ENCODE peak calls at places on chromosome 12, in eight cellular contexts. E, S, M, N, Y, R, Q and A are unnamed samples.
A peak's percentile ranks its signal among the peaks of the same experiment; 100 is the strongest.

GRCh38 chr12:57893460-57894353 is 47.2 kb upstream of the CTDSP2 start:
- DNase-seq in M (no peak), R (peak; percentile 97), Q (peak; percentile 28), S (peak; percentile 93), E (peak; percentile 98), N (peak; percentile 88), Y (peak; percentile 91), A (peak; percentile 54)

GRCh38 chr12:76836633-76837032 is 42.2 kb downstream of the CSRP2 start:
- DNase-seq in E (no peak), Y (no peak), N (no peak), M (no peak), Q (no peak), S (no peak), R (no peak), A (no peak)

GRCh38 chr12:47967461-47968430 is 4.3 kb downstream of the TMEM106C start:
- DNase-seq in M (no peak), Y (peak; percentile 17), R (peak; percentile 58), Q (no peak), E (peak; percentile 69), N (no peak), S (no peak), A (no peak)

GRCh38 chr12:54890339-54890738 is 36.0 kb downstream of the MUCL1 start:
- DNase-seq in N (no peak), M (no peak), E (no peak), R (no peak), Q (no peak), S (no peak), Y (no peak), A (no peak)

GRCh38 chr12:124745891-124746570 is 117.6 kb downstream of the SCARB1 start:
- DNase-seq in E (peak; percentile 98), N (peak; percentile 81), M (no peak), Q (peak; percentile 89), R (peak; percentile 98), S (peak; percentile 93), Y (peak; percentile 81), A (peak; percentile 91)

GRCh38 chr12:20624718-20625117 is 70.4 kb upstream of the SLCO1C1 start:
- DNase-seq in R (peak; percentile 62), M (no peak), Y (peak; percentile 30), Q (no peak), N (no peak), E (peak; percentile 63), S (no peak), A (peak; percentile 53)

GRCh38 chr12:89080797-89081470 is 271.4 kb downstream of the DUSP6 start:
- DNase-seq in M (no peak), Q (no peak), E (peak; percentile 53), R (peak; percentile 65), N (no peak), S (no peak), Y (peak; percentile 30), A (peak; percentile 3)

GRCh38 chr12:46110220-46110700 is 119.9 kb upstream of the SCAF11 start:
- DNase-seq in E (no peak), N (no peak), R (no peak), Y (no peak), M (peak; percentile 58), Q (no peak), S (no peak), A (peak; percentile 23)

GRCh38 chr12:46361667-46362034 is 10.9 kb downstream of the SLC38A2 start:
- DNase-seq in R (peak; percentile 33), M (no peak), Y (no peak), E (peak; percentile 39), N (no peak), S (no peak), Q (no peak), A (no peak)

GRCh38 chr12:28709996-28710685 is 438.9 kb upstream of the FAR2 start:
- DNase-seq in E (no peak), M (no peak), S (no peak), Q (no peak), Y (peak; percentile 41), R (no peak), N (peak; percentile 46), A (no peak)

GRCh38 chr12:61610143-61610542 is 650.1 kb upstream of the USP15 start:
- DNase-seq in Y (no peak), R (no peak), Q (no peak), M (no peak), S (no peak), N (no peak), E (no peak), A (no peak)

GRCh38 chr12:130766470-130766869 is 50.4 kb upstream of the RIMBP2 start:
- DNase-seq in E (no peak), Q (no peak), R (no peak), Y (no peak), M (no peak), N (no peak), S (no peak), A (no peak)

GRCh38 chr12:71948390-71948789 is 9.7 kb downstream of the TPH2 start:
- DNase-seq in Y (no peak), E (no peak), S (no peak), M (no peak), R (no peak), N (no peak), Q (no peak), A (no peak)

GRCh38 chr12:52171950-52172512 is 19.8 kb downstream of the KRT80 start:
- DNase-seq in S (peak; percentile 74), N (no peak), R (no peak), Q (peak; percentile 72), M (no peak), E (no peak), Y (peak; percentile 68), A (peak; percentile 80)
- TF ChIP-seq CTCF in S (peak; percentile 33), N (peak; percentile 52), R (peak; percentile 38), Q (peak; percentile 60), M (peak; percentile 59), E (peak; percentile 46), Y (peak; percentile 36), A (peak; percentile 39)

DNA sequence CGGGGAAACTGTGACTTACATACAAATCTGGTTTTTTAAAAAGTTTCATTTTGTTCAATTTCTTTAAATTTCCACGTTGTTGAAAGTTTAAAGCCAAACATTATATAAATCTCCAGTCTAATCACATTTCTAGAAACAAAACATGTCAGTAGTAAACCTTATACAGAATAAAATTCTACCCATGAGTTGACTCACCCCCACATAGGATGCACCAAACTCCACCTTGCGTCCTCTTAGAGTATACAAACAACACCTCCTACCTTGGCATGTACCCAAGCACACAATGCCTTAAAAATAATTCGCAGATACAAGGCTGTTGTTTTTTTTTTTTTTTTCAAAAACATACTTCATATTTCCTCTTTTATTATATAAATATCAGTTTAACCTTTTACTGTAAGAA is 3.4 kb downstream of the FBXL14 start:
- DNase-seq in S (no peak), M (peak; percentile 54), N (no peak), Y (no peak), R (peak; percentile 50), E (no peak), Q (no peak), A (peak; percentile 76)
- TF ChIP-seq CTCF in S (no peak), M (peak; percentile 65), N (no peak), Y (peak; percentile 6), R (peak; percentile 22), E (peak; percentile 23), Q (no peak), A (peak; percentile 13)

GRCh38 chr12:120490284-120490683 is 5.6 kb upstream of the DYNLL1 start:
- DNase-seq in Y (no peak), S (no peak), E (no peak), Q (no peak), M (no peak), N (no peak), R (no peak), A (no peak)

GRCh38 chr12:120489018-120489417 is 6.9 kb upstream of the DYNLL1 start:
- DNase-seq in Y (peak; percentile 49), N (no peak), Q (no peak), S (no peak), R (no peak), E (no peak), M (no peak), A (no peak)

GRCh38 chr12:120483621-120484020 is 12.3 kb upstream of the DYNLL1 start:
- DNase-seq in N (no peak), S (no peak), Y (no peak), M (no peak), Q (peak; percentile 57), E (no peak), R (no peak), A (no peak)

GRCh38 chr12:120488057-120488660 is 7.8 kb upstream of the DYNLL1 start:
- DNase-seq in S (no peak), N (no peak), E (no peak), M (no peak), Y (no peak), R (peak; percentile 42), Q (no peak), A (no peak)

DNA sequence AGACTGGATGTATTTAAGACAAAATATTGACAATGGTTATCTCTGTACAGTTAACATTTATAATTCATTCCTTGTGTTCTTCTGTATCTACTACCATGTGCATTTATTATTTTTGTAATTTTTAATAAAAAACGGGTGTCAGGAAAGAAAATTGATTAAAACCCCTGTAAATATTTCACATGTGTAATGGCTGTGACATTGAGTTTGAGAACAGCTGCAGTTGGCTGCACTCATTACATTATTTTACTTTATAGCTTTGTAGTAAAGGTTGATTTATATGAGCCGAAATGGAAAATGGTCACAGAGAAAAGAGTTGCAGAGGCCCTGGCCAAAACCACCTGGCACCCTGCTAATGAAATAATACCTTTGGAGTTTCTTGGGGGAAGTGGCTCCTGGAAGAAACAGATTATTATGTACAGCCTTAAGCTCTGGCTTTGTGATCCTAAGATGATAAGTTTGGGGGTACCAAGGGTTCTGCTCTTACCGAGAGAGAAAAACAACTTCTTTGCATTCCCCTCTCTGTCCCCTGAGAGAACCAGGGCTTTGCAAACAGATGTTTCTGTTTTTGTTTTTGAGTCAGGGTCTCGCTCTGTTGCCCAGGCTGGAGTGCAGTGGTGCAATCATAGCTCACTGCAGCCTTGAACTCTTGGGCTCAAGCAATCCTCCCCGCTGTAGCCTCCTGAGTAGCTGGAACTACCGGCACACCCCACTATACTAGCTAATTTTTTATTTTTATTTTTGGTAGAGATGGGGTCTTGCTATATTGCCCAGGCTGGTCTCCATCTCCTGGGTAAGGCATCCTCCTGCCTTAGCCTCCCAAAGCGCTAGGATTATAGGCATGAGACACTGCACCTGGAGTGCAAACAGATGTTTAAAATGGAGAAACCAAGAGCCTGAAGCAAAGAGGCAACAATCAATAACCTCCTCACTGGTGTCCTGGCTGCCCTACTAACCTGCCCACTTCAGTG is 9.7 kb upstream of the DYNLL1 start:
- DNase-seq in M (no peak), R (no peak), Q (no peak), N (no peak), S (no peak), E (no peak), Y (no peak), A (no peak)
- TF ChIP-seq CTCF in M (no peak), R (no peak), Q (no peak), N (no peak), S (no peak), E (no peak), Y (no peak), A (no peak)

DNA sequence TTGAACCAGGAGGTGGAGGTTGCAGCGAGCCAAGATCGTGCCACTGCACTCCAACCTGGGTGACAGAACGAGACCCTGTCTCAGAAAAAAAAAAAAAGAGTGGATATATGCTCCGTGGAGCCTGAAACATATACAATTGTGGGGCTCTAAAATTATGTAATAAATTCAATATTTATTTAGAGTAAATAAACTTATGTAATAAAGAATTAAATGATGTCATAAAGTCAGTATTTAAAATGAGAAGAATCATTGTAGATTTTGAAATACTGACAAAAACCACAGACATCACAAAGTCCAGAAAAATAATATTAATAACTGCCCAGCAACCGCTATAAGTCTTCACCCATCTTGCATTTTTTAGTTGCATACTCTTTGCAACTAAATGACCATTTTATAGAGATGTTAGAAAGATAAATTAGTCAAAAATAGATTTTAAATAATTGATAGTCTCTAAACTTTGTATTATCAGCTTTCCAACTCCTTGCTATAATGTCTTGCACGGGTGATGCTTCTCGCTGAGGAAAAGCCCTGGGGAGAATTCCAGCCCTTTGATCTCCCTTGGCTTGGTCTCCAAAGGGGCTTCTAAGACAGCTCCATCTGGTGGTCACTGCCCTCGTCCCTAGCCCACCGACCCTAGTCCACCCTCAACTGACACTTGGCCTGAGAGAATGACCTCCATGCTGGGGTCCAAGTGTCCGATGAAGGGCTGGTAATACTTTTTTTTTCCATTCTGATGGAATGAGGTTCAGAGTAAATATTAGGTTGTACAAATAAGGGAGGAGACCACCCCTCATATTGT is 7.9 kb upstream of the TMBIM6 start:
- DNase-seq in Q (no peak), R (no peak), S (no peak), E (no peak), M (no peak), N (no peak), Y (no peak), A (no peak)
- TF ChIP-seq CTCF in Q (no peak), R (no peak), S (no peak), E (no peak), M (peak; percentile 40), N (no peak), Y (no peak), A (no peak)